ENCODE peak calls at places on chromosomes 7 and 10, in five cellular contexts. I, H, G, A and Z are unnamed samples.

GRCh38 chr7:94578615-94579014 is 69.0 kb downstream of the CASD1 start:
- DNase-seq in I (no peak), H (no peak), G (peak), A (no peak), Z (no peak)

GRCh38 chr10:5488272-5489161 is 10.9 kb downstream of the CALML5 start:
- DNase-seq in I (no peak), H (no peak), G (peak), A (no peak), Z (no peak)

GRCh38 chr7:90312745-90313144 is 8.4 kb downstream of the FAM237B start:
- DNase-seq in I (peak), H (no peak), G (no peak), A (peak), Z (no peak)

GRCh38 chr7:20240080-20240926 is 23.1 kb upstream of the MACC1 start:
- DNase-seq in I (peak), H (peak), G (no peak), A (no peak), Z (no peak)

GRCh38 chr7:81627565-81628287 is 142.1 kb downstream of the HGF start:
- DNase-seq in I (peak), H (no peak), G (no peak), A (peak), Z (no peak)

GRCh38 chr7:129401228-129401967 is 32.8 kb upstream of the STRIP2 start:
- DNase-seq in I (no peak), H (peak), G (no peak), A (no peak), Z (peak)

GRCh38 chr7:106736508-106737201 is 75.7 kb upstream of the CCDC71L start:
- DNase-seq in I (peak), H (peak), G (no peak), A (peak), Z (peak)

GRCh38 chr7:69088185-69088584 is 510.1 kb upstream of the AUTS2 start:
- DNase-seq in I (no peak), H (no peak), G (no peak), A (no peak), Z (no peak)

GRCh38 chr7:80826520-80827237 is 92.2 kb downstream of the SEMA3C start:
- DNase-seq in I (peak), H (no peak), G (no peak), A (peak), Z (no peak)

GRCh38 chr7:29977926-29978652 is 11.5 kb downstream of the SCRN1 start:
- DNase-seq in I (no peak), H (no peak), G (no peak), A (no peak), Z (no peak)

GRCh38 chr7:95199779-95200558 is 124.4 kb downstream of the PON1 start:
- DNase-seq in I (peak), H (peak), G (peak), A (peak), Z (peak)

GRCh38 chr7:2019693-2020511 is 212.8 kb downstream of the MAD1L1 start:
- DNase-seq in I (peak), H (no peak), G (no peak), A (peak), Z (no peak)

GRCh38 chr10:42961156-42961589 is 115.7 kb upstream of the RET start:
- DNase-seq in I (no peak), H (no peak), G (no peak), A (no peak), Z (no peak)

GRCh38 chr10:91613411-91614253 is 19.2 kb downstream of the PPP1R3C start:
- DNase-seq in I (peak), H (peak), G (no peak), A (peak), Z (peak)